ENCODE peak calls at places on chromosomes 4 and X, in six cellular contexts. W, M, V, X, R and J are unnamed samples.

GRCh38 chr4:24855741-24856140 is 57.1 kb downstream of the CCDC149 start:
- DNase-seq in W (no peak), M (no peak), V (no peak), X (no peak), R (no peak), J (no peak)

GRCh38 chrX:112687189-112687691 is 7.5 kb upstream of the LHFPL1 start:
- DNase-seq in W (no peak), M (no peak), V (no peak), X (no peak), R (no peak), J (no peak)

GRCh38 chr4:186808635-186809018 is 85.0 kb upstream of the FAT1 start:
- DNase-seq in W (no peak), M (no peak), V (no peak), X (no peak), R (no peak), J (no peak)

GRCh38 chrX:86148594-86148993 is 343 bp downstream of the DACH2 start:
- DNase-seq in W (no peak), M (no peak), V (no peak), X (no peak), R (no peak), J (no peak)

GRCh38 chrX:55486736-55487135 is 2.9 kb downstream of the USP51 start:
- DNase-seq in W (no peak), M (no peak), V (no peak), X (no peak), R (no peak), J (no peak)

GRCh38 chr4:188417181-188417580 is 277.9 kb downstream of the TRIML1 start:
- DNase-seq in W (no peak), M (no peak), V (no peak), X (no peak), R (no peak), J (no peak)

GRCh38 chrX:44162964-44163475 is 180.5 kb downstream of the EFHC2 start:
- DNase-seq in W (no peak), M (no peak), V (no peak), X (no peak), R (no peak), J (no peak)

GRCh38 chr4:158015241-158015640 is 157.6 kb downstream of the GASK1B start:
- DNase-seq in W (no peak), M (no peak), V (no peak), X (no peak), R (no peak), J (no peak)

GRCh38 chr4:174973336-174973735 is 55.2 kb downstream of the ADAM29 start:
- DNase-seq in W (no peak), M (no peak), V (no peak), X (no peak), R (no peak), J (no peak)

GRCh38 chrX:21150208-21150607 is 224.0 kb upstream of the CNKSR2 start:
- DNase-seq in W (no peak), M (no peak), V (no peak), X (no peak), R (no peak), J (no peak)

GRCh38 chrX:132480581-132481203 is 8.1 kb downstream of the MBNL3 start:
- DNase-seq in W (peak; percentile 64), M (no peak), V (no peak), X (peak; percentile 28), R (peak; percentile 28), J (no peak)

GRCh38 chrX:18949902-18950301 is 34.0 kb downstream of the PHKA2 start:
- DNase-seq in W (no peak), M (no peak), V (no peak), X (no peak), R (no peak), J (no peak)

GRCh38 chr4:185099024-185099682 is 43.9 kb upstream of the SLC25A4 start:
- DNase-seq in W (no peak), M (no peak), V (no peak), X (no peak), R (no peak), J (no peak)

GRCh38 chrX:138986235-138986634 is 274.7 kb upstream of the FGF13 start:
- DNase-seq in W (no peak), M (no peak), V (no peak), X (no peak), R (no peak), J (no peak)

GRCh38 chr4:117783716-117784115 is 250.6 kb upstream of the NDST3 start:
- DNase-seq in W (no peak), M (no peak), V (no peak), X (no peak), R (no peak), J (no peak)

GRCh38 chr4:83335691-83336090 is 1.0 kb upstream of the HPSE start:
- DNase-seq in W (no peak), M (no peak), V (no peak), X (no peak), R (no peak), J (no peak)

GRCh38 chrX:10620121-10620699 is at the start of gene MID1:
- DNase-seq in W (peak; percentile 68), M (peak; percentile 51), V (peak; percentile 78), X (peak; percentile 78), R (no peak), J (peak; percentile 23)

GRCh38 chr4:129999156-129999555 is 903.2 kb downstream of the C4orf33 start:
- DNase-seq in W (no peak), M (no peak), V (no peak), X (no peak), R (no peak), J (no peak)

GRCh38 chrX:48540015-48540350 is 469 bp downstream of the TBC1D25 start:
- DNase-seq in W (peak; percentile 61), M (no peak), V (no peak), X (peak; percentile 17), R (peak; percentile 37), J (no peak)

GRCh38 chr4:163344147-163345050 is 707 bp downstream of the NPY5R start:
- DNase-seq in W (no peak), M (no peak), V (no peak), X (no peak), R (no peak), J (no peak)

GRCh38 chrX:47484885-47485284 is 1.9 kb upstream of the ZNF41 start:
- DNase-seq in W (no peak), M (no peak), V (no peak), X (no peak), R (no peak), J (no peak)

GRCh38 chr4:140185725-140186124 is 31.7 kb upstream of the MAML3 start:
- DNase-seq in W (no peak), M (no peak), V (no peak), X (no peak), R (no peak), J (no peak)

GRCh38 chr4:95641571-95641970 is 92.8 kb upstream of the UNC5C start:
- DNase-seq in W (no peak), M (no peak), V (no peak), X (no peak), R (no peak), J (no peak)

GRCh38 chr4:169115897-169116254 is 105.8 kb upstream of the CBR4 start:
- DNase-seq in W (peak; percentile 19), M (no peak), V (no peak), X (no peak), R (no peak), J (no peak)

GRCh38 chrX:17405225-17405969 is 30.4 kb downstream of the NHS start:
- DNase-seq in W (no peak), M (no peak), V (no peak), X (no peak), R (no peak), J (no peak)

GRCh38 chrX:9846631-9847030 is 60.4 kb downstream of the SHROOM2 start:
- DNase-seq in W (no peak), M (no peak), V (no peak), X (no peak), R (no peak), J (no peak)

GRCh38 chr4:44368413-44369167 is 80.0 kb downstream of the KCTD8 start:
- DNase-seq in W (no peak), M (no peak), V (no peak), X (no peak), R (no peak), J (no peak)

GRCh38 chrX:118179161-118179560 is 62.6 kb upstream of the KLHL13 start:
- DNase-seq in W (no peak), M (no peak), V (no peak), X (no peak), R (no peak), J (no peak)

GRCh38 chrX:118181030-118181429 is 64.4 kb upstream of the KLHL13 start:
- DNase-seq in W (no peak), M (no peak), V (no peak), X (no peak), R (no peak), J (no peak)

GRCh38 chrX:118179718-118180117 is 63.1 kb upstream of the KLHL13 start:
- DNase-seq in W (no peak), M (no peak), V (no peak), X (no peak), R (no peak), J (no peak)

GRCh38 chrX:118182050-118182449 is 65.4 kb upstream of the KLHL13 start:
- DNase-seq in W (no peak), M (no peak), V (no peak), X (no peak), R (no peak), J (no peak)

DNA sequence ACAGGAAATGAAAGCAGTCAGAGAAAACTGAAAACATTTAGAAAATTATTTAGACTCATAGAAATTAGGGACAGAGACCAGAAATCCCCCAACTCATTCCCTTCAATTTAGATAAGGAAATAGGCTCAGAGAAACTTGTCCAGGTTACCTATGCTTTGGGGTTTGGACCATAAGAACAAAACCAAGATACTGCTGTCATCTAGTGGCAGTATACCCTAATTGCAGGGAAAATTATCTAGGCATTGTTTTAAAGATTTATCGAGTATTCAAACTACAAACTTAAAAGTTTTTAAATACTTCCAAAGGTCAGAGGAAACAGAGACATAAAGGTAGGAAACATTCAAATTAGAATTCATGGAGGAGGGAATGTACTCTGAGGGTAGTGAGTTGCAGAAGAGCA is 67.0 kb upstream of the KLHL13 start:
- DNase-seq in W (no peak), M (no peak), V (no peak), X (no peak), R (no peak), J (no peak)
- TF ChIP-seq CTCF in W (peak; percentile 13), M (no peak), V (no peak), X (no peak), R (no peak), J (no peak)

DNA sequence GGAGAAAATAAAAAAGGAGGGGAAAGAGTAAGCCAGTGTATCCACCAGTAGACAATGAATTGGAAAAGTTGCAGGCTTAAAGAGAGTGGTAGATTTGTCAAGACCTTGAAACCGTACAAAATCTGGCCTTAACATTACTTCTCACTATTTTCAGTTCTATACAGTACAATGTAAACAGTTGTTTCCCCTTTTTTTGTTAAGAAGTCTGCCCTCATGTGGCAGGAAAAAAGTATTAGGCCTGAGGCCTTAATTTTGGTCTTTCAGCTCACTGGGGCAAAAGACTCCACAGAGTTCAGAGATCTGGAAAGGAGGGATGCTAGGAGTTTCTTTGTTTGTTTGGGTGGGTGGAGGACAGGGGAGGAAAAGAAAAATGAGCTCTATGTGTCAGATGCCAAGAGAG is 92.8 kb upstream of the CCDC160 start:
- DNase-seq in W (no peak), M (no peak), V (no peak), X (no peak), R (no peak), J (no peak)
- TF ChIP-seq CTCF in W (peak; percentile 5), M (no peak), V (no peak), X (peak; percentile 29), R (peak; percentile 26), J (peak; percentile 21)

GRCh38 chr4:38760915-38761314 is 21.9 kb downstream of the TLR10 start:
- DNase-seq in W (no peak), M (no peak), V (no peak), X (no peak), R (no peak), J (no peak)
- TF ChIP-seq CTCF in W (no peak), M (no peak), V (no peak), X (no peak), R (no peak), J (no peak)

GRCh38 chr4:15681372-15682339 is at the start of gene FAM200B:
- DNase-seq in W (peak; percentile 100), M (peak; percentile 98), V (peak; percentile 100), X (peak; percentile 98), R (peak; percentile 96), J (peak; percentile 47)
- TF ChIP-seq CTCF in W (no peak), M (no peak), V (peak; percentile 43), X (no peak), R (no peak), J (no peak)